ENCODE peak calls at places on chromosomes 2 and 18, in seven cellular contexts. W is stimulated activated CD8-positive, alpha-beta memory T cell treated with anti-CD3 and anti-CD28 coated beads, Interleukin-15, amount 100 ng/mL, for 4 hours; Z is caudate nucleus; Y is activated T-helper 1 cell treated with anti-CD3 and anti-CD28 coated beads, Interleukin-12 subunit alpha, Interleukin-12 subunit beta, Interleukin-2, Interleukin-4 antibody, amounts not matched to agents 30 ng/mL and 10 ng/mL and 1 ng/mL, durations not matched to agents 14 hours and 24 hours and 36 hours; P is cardiac muscle cell; B is NCI-H146; L is Calu3. M is an unnamed sample.

GRCh38 chr2:11748861-11749645 is 2.6 kb downstream of the LPIN1 start:
- DNase-seq in P (no peak), L (no peak), B (no peak), Z (no peak), W (no peak), Y (no peak), M (no peak)

GRCh38 chr2:16034151-16034974 is 94.0 kb downstream of the MYCN start:
- DNase-seq in Z (no peak), W (no peak), L (peak), Y (no peak), B (no peak), P (no peak), M (no peak)

GRCh38 chr2:74566423-74567085 is 12.0 kb downstream of the DOK1 start:
- DNase-seq in Y (no peak), Z (no peak), B (no peak), L (no peak), W (no peak), P (peak), M (peak)

GRCh38 chr2:96811916-96812315 is 4.2 kb upstream of the CNNM3 start:
- DNase-seq in L (no peak), P (peak), Z (no peak), B (no peak), Y (no peak), W (no peak), M (no peak)

GRCh38 chr18:48909721-48910120 is 41.0 kb downstream of the SMAD7 start:
- DNase-seq in L (no peak), P (no peak), W (no peak), B (no peak), Y (no peak), Z (no peak), M (no peak)

GRCh38 chr2:85216927-85217326 is 83.7 kb downstream of the TCF7L1 start:
- DNase-seq in L (no peak), Z (no peak), P (no peak), W (no peak), B (no peak), Y (no peak), M (no peak)

GRCh38 chr2:13193900-13194299 is 477.2 kb downstream of the TRIB2 start:
- DNase-seq in P (peak), B (peak), Y (no peak), Z (no peak), L (peak), W (no peak), M (peak)

GRCh38 chr18:23259701-23260661 is 124.7 kb downstream of the CABLES1 start:
- DNase-seq in Z (no peak), L (peak), W (no peak), Y (no peak), B (peak), P (peak), M (peak)

GRCh38 chr2:111165084-111165483 is 44.4 kb downstream of the BCL2L11 start:
- DNase-seq in Y (no peak), L (no peak), Z (no peak), B (no peak), P (no peak), W (no peak), M (no peak)

GRCh38 chr2:222283634-222284033 is 15.2 kb downstream of the PAX3 start:
- DNase-seq in B (no peak), Z (no peak), P (no peak), Y (no peak), W (no peak), L (no peak), M (no peak)

GRCh38 chr2:232200195-232200594 is 178.4 kb upstream of the ALPP start:
- DNase-seq in Z (no peak), B (no peak), Y (no peak), P (no peak), W (no peak), L (no peak), M (peak)

GRCh38 chr18:54607213-54607934 is 16.3 kb downstream of the DYNAP start:
- DNase-seq in P (peak), Y (no peak), B (peak), Z (no peak), W (no peak), L (peak), M (peak)

GRCh38 chr2:14255135-14255820 is 377.2 kb upstream of the LRATD1 start:
- DNase-seq in P (no peak), Z (no peak), L (no peak), W (no peak), B (peak), Y (no peak), M (no peak)

GRCh38 chr2:60465736-60466135 is 87.7 kb downstream of the BCL11A start:
- DNase-seq in B (no peak), Z (no peak), P (no peak), Y (no peak), W (no peak), L (no peak), M (peak)

GRCh38 chr2:151306621-151307020 is 17.2 kb upstream of the NMI start:
- DNase-seq in L (no peak), P (peak), W (no peak), Y (no peak), Z (no peak), B (no peak), M (no peak)

GRCh38 chr2:221649045-221649444 is 76.9 kb upstream of the EPHA4 start:
- DNase-seq in Y (no peak), B (peak), Z (no peak), W (no peak), L (no peak), P (no peak), M (peak)

GRCh38 chr2:122011493-122012270 is 256.2 kb downstream of the TSN start:
- DNase-seq in W (no peak), P (peak), Z (no peak), B (no peak), L (no peak), Y (no peak), M (no peak)

GRCh38 chr2:240131296-240131695 is 4.8 kb downstream of the COPS9 start:
- DNase-seq in Y (no peak), W (no peak), B (no peak), L (no peak), Z (no peak), P (no peak), M (no peak)

GRCh38 chr18:24053211-24053610 is 38.7 kb downstream of the TTC39C start:
- DNase-seq in P (no peak), B (no peak), W (no peak), L (no peak), Z (no peak), Y (no peak), M (no peak)

GRCh38 chr2:219253753-219254589 is at the start of gene TUBA4A:
- DNase-seq in P (peak), B (peak), L (peak), Y (peak), W (peak), Z (peak), M (no peak)

GRCh38 chr2:85893428-85894258 is 4.9 kb upstream of the ST3GAL5 start:
- DNase-seq in W (no peak), L (no peak), B (no peak), P (peak), Z (no peak), Y (no peak), M (peak)

GRCh38 chr2:64493788-64494187 is 30.3 kb upstream of the AFTPH start:
- DNase-seq in P (no peak), B (peak), Y (no peak), Z (no peak), L (no peak), W (no peak), M (no peak)

GRCh38 chr2:101778102-101778501 is 80.6 kb downstream of the MAP4K4 start:
- DNase-seq in L (no peak), Z (no peak), W (no peak), Y (no peak), B (no peak), P (no peak), M (no peak)

GRCh38 chr2:102508863-102509262 is 35.8 kb downstream of the SLC9A4 start:
- DNase-seq in L (no peak), Z (no peak), Y (no peak), W (no peak), B (no peak), P (no peak), M (no peak)

GRCh38 chr2:67565761-67566160 is 168.6 kb downstream of the ETAA1 start:
- DNase-seq in L (peak), B (no peak), Z (no peak), Y (no peak), W (no peak), P (peak), M (peak)

GRCh38 chr18:13107074-13107473 is 111.5 kb upstream of the LDLRAD4 start:
- DNase-seq in P (no peak), B (no peak), Y (no peak), W (no peak), L (no peak), Z (no peak), M (no peak)

GRCh38 chr2:168652997-168653906 is 149.2 kb upstream of the NOSTRIN start:
- DNase-seq in Z (no peak), Y (no peak), L (no peak), W (no peak), P (no peak), B (no peak), M (no peak)

GRCh38 chr2:240388471-240389301 is 46.8 kb upstream of the GPC1 start:
- DNase-seq in Z (no peak), B (no peak), Y (no peak), W (no peak), L (no peak), P (no peak), M (no peak)

GRCh38 chr2:174878537-174879147 is 114.4 kb upstream of the CHRNA1 start:
- DNase-seq in Z (no peak), W (no peak), L (peak), P (peak), B (no peak), Y (no peak), M (peak)

GRCh38 chr2:199972088-199972626 is 16.8 kb downstream of the MAIP1 start:
- DNase-seq in Z (no peak), W (no peak), Y (no peak), L (no peak), P (no peak), B (no peak), M (no peak)

GRCh38 chr18:68406761-68407160 is 308.1 kb downstream of the TMX3 start:
- DNase-seq in B (no peak), Y (no peak), Z (no peak), W (no peak), L (no peak), P (no peak), M (no peak)

GRCh38 chr2:72895759-72896281 is 8.6 kb downstream of the SPR start:
- DNase-seq in Y (no peak), L (no peak), Z (no peak), W (no peak), B (no peak), P (peak), M (peak)

M was measured in renal cortical epithelial cell.